ENCODE peak calls at places on chromosome 16, in eight cellular contexts. R, P, S, D, U, E, Y and K are unnamed samples.

GRCh38 chr16:72066747-72067146 is 3.7 kb downstream of the HPR start:
- DNase-seq in E (no peak), R (no peak), U (peak), D (no peak), S (no peak), Y (peak), P (no peak), K (peak)

GRCh38 chr16:48963901-48964615 is 317.6 kb downstream of the CBLN1 start:
- DNase-seq in D (no peak), U (peak), Y (peak), P (no peak), E (no peak), S (no peak), R (no peak), K (peak)

GRCh38 chr16:82232806-82233205 is 62.8 kb upstream of the MPHOSPH6 start:
- DNase-seq in D (no peak), Y (no peak), U (no peak), R (no peak), P (no peak), E (no peak), S (no peak), K (no peak)

GRCh38 chr16:11801481-11802021 is 4.5 kb upstream of the ZC3H7A start:
- DNase-seq in P (no peak), U (peak), E (no peak), D (no peak), R (no peak), S (no peak), Y (peak), K (no peak)

GRCh38 chr16:26642047-26642664 is 424.6 kb upstream of the C16orf82 start:
- DNase-seq in E (no peak), D (no peak), P (no peak), S (no peak), U (no peak), Y (no peak), R (no peak), K (no peak)

GRCh38 chr16:87661561-87661960 is 59.3 kb downstream of the JPH3 start:
- DNase-seq in S (peak), E (no peak), R (no peak), D (peak), U (peak), P (peak), Y (peak), K (peak)

GRCh38 chr16:89922884-89923639 is at the start of gene TUBB3:
- DNase-seq in P (peak), U (peak), R (no peak), S (peak), Y (peak), D (peak), E (peak), K (peak)

GRCh38 chr16:67196881-67197280 is 2.0 kb upstream of the ELMO3 start:
- DNase-seq in R (no peak), P (no peak), Y (no peak), E (no peak), D (no peak), S (no peak), U (no peak), K (no peak)

GRCh38 chr16:64892843-64893242 is 229.0 kb downstream of the CDH11 start:
- DNase-seq in P (no peak), S (no peak), D (no peak), R (no peak), U (peak), Y (peak), E (no peak), K (peak)

GRCh38 chr16:67425046-67425445 is 5.9 kb upstream of the HSD11B2 start:
- DNase-seq in D (no peak), S (no peak), R (no peak), P (no peak), E (no peak), U (peak), Y (no peak), K (no peak)

GRCh38 chr16:67230809-67231660 is 4.1 kb downstream of the TMEM208 start:
- DNase-seq in E (peak), P (peak), D (no peak), Y (no peak), R (no peak), S (no peak), U (no peak), K (no peak)

GRCh38 chr16:19290860-19291259 is 5.3 kb downstream of the CLEC19A start:
- DNase-seq in U (no peak), Y (no peak), E (no peak), D (no peak), R (no peak), S (no peak), P (no peak), K (no peak)

GRCh38 chr16:64440421-64440831 is 681.4 kb downstream of the CDH11 start:
- DNase-seq in S (no peak), Y (peak), E (no peak), P (no peak), R (no peak), U (peak), D (no peak), K (peak)

GRCh38 chr16:64654137-64654652 is 467.7 kb downstream of the CDH11 start:
- DNase-seq in U (peak), E (no peak), D (no peak), R (no peak), Y (peak), P (no peak), S (no peak), K (peak)

GRCh38 chr16:22014271-22014873 is 6.5 kb downstream of the MOSMO start:
- DNase-seq in S (no peak), R (no peak), D (no peak), U (no peak), Y (no peak), E (no peak), P (no peak), K (no peak)

GRCh38 chr16:54375056-54375455 is 88.5 kb upstream of the IRX3 start:
- DNase-seq in D (no peak), R (no peak), E (no peak), P (no peak), U (no peak), S (no peak), Y (no peak), K (no peak)

GRCh38 chr16:54370653-54371052 is 84.1 kb upstream of the IRX3 start:
- DNase-seq in S (no peak), P (peak), U (no peak), Y (no peak), E (no peak), D (peak), R (no peak), K (no peak)

GRCh38 chr16:54374136-54374535 is 87.5 kb upstream of the IRX3 start:
- DNase-seq in U (peak), D (no peak), S (no peak), Y (peak), R (no peak), E (no peak), P (no peak), K (peak)
- H3K4me3 ChIP-seq in U (peak), D (no peak), S (no peak), Y (no peak), R (no peak), E (peak), P (no peak), K (peak)

GRCh38 chr16:68711421-68712139 is 25.5 kb upstream of the CDH1 start:
- DNase-seq in P (no peak), S (no peak), D (no peak), U (no peak), R (no peak), Y (no peak), E (no peak), K (no peak)

GRCh38 chr16:68713430-68713829 is 23.7 kb upstream of the CDH1 start:
- DNase-seq in E (no peak), U (no peak), P (no peak), R (no peak), D (no peak), Y (no peak), S (no peak), K (no peak)

GRCh38 chr16:68704232-68704867 is 32.7 kb upstream of the CDH1 start:
- DNase-seq in Y (peak), R (no peak), U (peak), S (peak), D (peak), E (peak), P (peak), K (peak)

GRCh38 chr16:68707341-68708152 is 29.5 kb upstream of the CDH1 start:
- DNase-seq in R (no peak), E (peak), D (no peak), U (peak), Y (no peak), S (no peak), P (peak), K (no peak)
- TF ChIP-seq CTCF in R (no peak), E (no peak), D (no peak), U (peak), Y (no peak), S (no peak), P (peak), K (peak)

GRCh38 chr16:28495098-28495793 is 803 bp downstream of the APOBR start:
- DNase-seq in R (no peak), E (no peak), S (no peak), Y (no peak), P (no peak), U (no peak), D (peak), K (no peak)
- H3K4me3 ChIP-seq in R (peak), E (peak), S (no peak), Y (no peak), P (no peak), U (no peak), D (peak), K (no peak)

GRCh38 chr16:720990-721764 is at the start of gene ANTKMT:
- DNase-seq in S (peak), R (no peak), E (peak), U (peak), D (peak), Y (peak), P (peak), K (peak)

GRCh38 chr16:723695-724094 is 2.5 kb downstream of the CCDC78 start:
- DNase-seq in P (no peak), U (no peak), E (no peak), D (no peak), Y (no peak), R (no peak), S (no peak), K (no peak)

GRCh38 chr16:724188-725040 is 1.8 kb downstream of the CCDC78 start:
- DNase-seq in U (no peak), P (no peak), Y (no peak), S (no peak), R (no peak), D (no peak), E (no peak), K (no peak)

GRCh38 chr16:721765-722481 is 977 bp downstream of the ANTKMT start:
- DNase-seq in Y (no peak), P (no peak), U (no peak), S (no peak), D (no peak), R (no peak), E (no peak), K (no peak)

DNA sequence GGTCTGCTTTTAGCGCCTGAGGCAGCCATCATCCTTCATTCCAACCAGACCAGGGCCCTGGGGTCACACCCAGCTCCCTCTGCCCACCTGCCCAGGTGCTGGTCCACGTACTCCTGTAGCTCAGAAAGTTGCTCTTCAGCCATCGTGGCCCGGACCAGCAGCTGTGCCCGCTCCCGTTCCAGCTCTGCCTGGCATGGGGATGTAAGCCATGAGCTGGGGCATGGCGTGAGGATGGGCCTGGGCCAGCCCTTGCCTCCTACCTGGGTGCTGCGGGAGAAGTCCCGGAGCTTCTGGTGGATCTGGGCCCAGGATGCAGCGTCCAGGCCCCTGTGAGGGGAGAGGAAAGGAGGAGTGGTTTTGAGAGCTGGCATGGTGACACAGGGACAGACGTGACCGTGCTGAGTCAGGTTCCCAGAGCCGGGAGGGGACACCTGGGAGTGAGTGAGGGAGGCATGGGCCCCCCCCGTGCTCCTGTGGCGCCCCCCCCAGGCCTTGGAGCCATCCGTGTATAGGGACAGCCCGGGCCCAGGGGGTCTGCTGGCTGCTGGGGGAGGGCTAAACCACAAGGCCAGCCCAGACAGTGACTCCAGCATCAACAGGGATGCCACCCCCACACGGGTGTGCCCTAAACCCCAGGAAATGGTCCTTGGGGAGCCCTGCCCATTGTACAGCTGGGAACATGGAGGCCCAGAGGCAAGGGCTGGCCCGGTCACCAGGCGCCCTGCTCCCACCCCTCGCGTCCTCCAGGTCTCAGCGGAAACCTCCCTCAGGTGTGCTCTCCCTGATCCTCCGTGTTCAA is 2.1 kb downstream of the ANTKMT start:
- DNase-seq in D (no peak), E (no peak), S (no peak), Y (no peak), U (no peak), R (no peak), P (no peak), K (no peak)
- TF ChIP-seq CTCF in D (no peak), E (no peak), S (no peak), Y (no peak), U (no peak), R (no peak), P (no peak), K (no peak)

GRCh38 chr16:86508028-86508946 is 2.0 kb upstream of the FOXF1 start:
- DNase-seq in R (no peak), D (no peak), E (no peak), U (peak), Y (no peak), S (no peak), P (peak), K (no peak)

GRCh38 chr16:86505185-86505898 is 5.0 kb upstream of the FOXF1 start:
- DNase-seq in P (peak), S (no peak), U (no peak), E (no peak), R (no peak), Y (peak), D (no peak), K (no peak)

GRCh38 chr16:86508947-86509758 is 1.2 kb upstream of the FOXF1 start:
- DNase-seq in D (peak), R (no peak), P (peak), Y (peak), E (no peak), S (peak), U (peak), K (peak)

GRCh38 chr16:86505899-86506864 is 4.1 kb upstream of the FOXF1 start:
- DNase-seq in Y (peak), P (no peak), R (no peak), D (no peak), U (no peak), E (no peak), S (no peak), K (no peak)

GRCh38 chr16:86507173-86508027 is 2.9 kb upstream of the FOXF1 start:
- DNase-seq in E (no peak), S (no peak), Y (peak), P (no peak), R (no peak), U (no peak), D (no peak), K (no peak)
- H3K4me3 ChIP-seq in E (peak), S (peak), Y (peak), P (no peak), R (peak), U (peak), D (peak), K (peak)

GRCh38 chr16:88806491-88807111 is 3.0 kb downstream of the CDT1 start:
- DNase-seq in R (no peak), E (no peak), D (no peak), S (no peak), Y (no peak), P (no peak), U (no peak), K (no peak)

GRCh38 chr16:88805340-88805715 is 1.7 kb downstream of the CDT1 start:
- DNase-seq in S (no peak), D (no peak), P (no peak), E (no peak), Y (no peak), U (no peak), R (no peak), K (no peak)

GRCh38 chr16:88805887-88806393 is 2.4 kb downstream of the CDT1 start:
- DNase-seq in R (no peak), S (no peak), Y (no peak), D (no peak), E (no peak), U (no peak), P (no peak), K (no peak)

GRCh38 chr16:88807626-88808453 is 3.9 kb downstream of the APRT start:
- DNase-seq in D (no peak), S (no peak), R (no peak), P (no peak), U (no peak), Y (no peak), E (no peak), K (no peak)

GRCh38 chr16:88807142-88807625 is 3.6 kb downstream of the CDT1 start:
- DNase-seq in E (no peak), U (no peak), R (no peak), S (no peak), Y (no peak), D (no peak), P (no peak), K (no peak)
- TF ChIP-seq CTCF in E (no peak), U (no peak), R (no peak), S (no peak), Y (no peak), D (no peak), P (no peak), K (no peak)

DNA sequence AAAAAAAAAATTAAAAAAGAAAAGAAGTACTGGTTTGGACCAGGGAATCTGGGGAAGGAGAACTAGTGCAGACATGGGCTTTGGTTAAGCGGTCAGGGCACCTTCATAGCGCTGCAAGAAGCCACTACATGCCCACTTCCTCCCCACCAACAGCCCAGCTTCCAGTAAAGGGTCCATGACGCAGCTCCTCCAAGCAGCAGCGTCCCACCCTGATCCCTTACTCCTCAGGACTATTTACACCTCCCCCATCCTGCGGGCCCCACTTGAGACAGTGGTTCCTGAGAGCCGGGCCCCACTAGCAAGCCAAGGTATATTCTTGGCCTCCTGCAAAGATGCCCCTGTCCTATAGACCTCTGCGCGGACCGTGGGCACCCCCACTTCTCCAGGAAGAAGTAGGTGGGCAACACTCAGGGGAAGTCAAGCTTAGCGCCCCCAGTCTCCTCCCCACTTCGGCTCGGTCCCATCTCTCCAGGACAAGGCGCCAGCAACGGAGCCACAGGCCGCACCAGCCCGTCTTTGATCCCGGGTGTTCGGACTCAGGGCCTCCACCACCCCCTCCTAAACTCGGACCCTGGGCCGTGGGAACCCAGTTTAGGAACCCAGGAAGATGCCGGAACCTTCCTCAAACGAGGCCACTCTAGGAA is 913 bp upstream of the PRR14 start:
- DNase-seq in R (no peak), E (no peak), S (no peak), Y (no peak), D (no peak), P (no peak), U (no peak), K (no peak)
- H3K4me3 ChIP-seq in R (peak), E (peak), S (peak), Y (peak), D (peak), P (peak), U (peak), K (peak)

GRCh38 chr16:2516391-2517240 is 2.9 kb downstream of the ATP6V0C start:
- DNase-seq in S (no peak), E (no peak), P (peak), R (no peak), D (no peak), Y (peak), U (peak), K (no peak)
- TF ChIP-seq CTCF in S (no peak), E (no peak), P (no peak), R (no peak), D (no peak), Y (no peak), U (no peak), K (no peak)

GRCh38 chr16:31106509-31107464 is 1.4 kb upstream of the BCKDK start:
- DNase-seq in S (no peak), D (no peak), Y (no peak), R (no peak), P (no peak), U (no peak), E (no peak), K (no peak)

GRCh38 chr16:31108794-31109558 is 790 bp downstream of the BCKDK start:
- DNase-seq in E (no peak), D (no peak), S (no peak), Y (no peak), U (no peak), R (no peak), P (no peak), K (no peak)

GRCh38 chr16:31105677-31106213 is 2.4 kb upstream of the BCKDK start:
- DNase-seq in U (peak), E (peak), Y (no peak), S (peak), R (no peak), P (peak), D (peak), K (peak)

GRCh38 chr16:31108035-31108793 is at the start of gene BCKDK:
- DNase-seq in D (peak), U (peak), P (peak), R (no peak), E (peak), Y (peak), S (peak), K (peak)

GRCh38 chr16:31107465-31107867 is 720 bp upstream of the BCKDK start:
- DNase-seq in E (no peak), Y (no peak), S (no peak), R (no peak), D (no peak), U (no peak), P (no peak), K (no peak)
- H3K4me3 ChIP-seq in E (no peak), Y (no peak), S (no peak), R (no peak), D (no peak), U (no peak), P (peak), K (no peak)

GRCh38 chr16:57912529-57913260 is 58.2 kb downstream of the CNGB1 start:
- DNase-seq in S (no peak), R (no peak), Y (no peak), D (no peak), E (no peak), U (no peak), P (no peak), K (no peak)

GRCh38 chr16:57915267-57915666 is 55.7 kb downstream of the CNGB1 start:
- DNase-seq in R (no peak), U (no peak), E (no peak), D (no peak), Y (no peak), S (no peak), P (no peak), K (no peak)

GRCh38 chr16:57915811-57916479 is 55.0 kb downstream of the CNGB1 start:
- DNase-seq in P (no peak), E (no peak), U (no peak), R (no peak), Y (no peak), D (no peak), S (no peak), K (no peak)

GRCh38 chr16:57916735-57917450 is 54.0 kb downstream of the CNGB1 start:
- DNase-seq in Y (peak), R (no peak), P (no peak), S (no peak), D (no peak), E (no peak), U (peak), K (no peak)

GRCh38 chr16:57914244-57915173 is 56.4 kb downstream of the CNGB1 start:
- DNase-seq in Y (no peak), R (no peak), U (no peak), S (no peak), E (no peak), D (no peak), P (no peak), K (no peak)
- TF ChIP-seq CTCF in Y (no peak), R (no peak), U (no peak), S (no peak), E (no peak), D (no peak), P (no peak), K (no peak)